ENCODE peak calls at places on chromosomes 13 and 19, in eight cellular contexts. One of them, this sample, is unnamed.
A peak's percentile ranks its signal among the peaks of the same experiment; 100 is the strongest.

GRCh38 chr13:66887088-66887487 is 343.0 kb downstream of the PCDH9 start:
- DNase-seq in HuH-7: no peak
- DNase-seq in activated CD4-positive, CD25-positive, alpha-beta regulatory T cell: no peak
- DNase-seq in HFFc6: no peak
- DNase-seq in frontal cortex: no peak
- DNase-seq in activated naive CD8-positive, alpha-beta T cell treated with anti-CD3 and anti-CD28 coated beads for 36 hours: no peak
- DNase-seq in PC-9: no peak
- DNase-seq in AG04450: peak; percentile 10
- DNase-seq in this sample: peak; percentile 13

GRCh38 chr19:58346961-58347929 is 6.0 kb downstream of the A1BG start:
- DNase-seq in AG04450: no peak
- DNase-seq in activated naive CD8-positive, alpha-beta T cell treated with anti-CD3 and anti-CD28 coated beads for 36 hours: peak; percentile 80
- DNase-seq in frontal cortex: peak; percentile 89
- DNase-seq in HFFc6: peak; percentile 32
- DNase-seq in activated CD4-positive, CD25-positive, alpha-beta regulatory T cell: peak; percentile 32
- DNase-seq in HuH-7: no peak
- DNase-seq in PC-9: no peak
- DNase-seq in this sample: peak; percentile 49

GRCh38 chr13:30520571-30520970 is 54.8 kb upstream of the HMGB1 start:
- DNase-seq in AG04450: peak; percentile 10
- DNase-seq in HuH-7: no peak
- DNase-seq in HFFc6: peak; percentile 80
- DNase-seq in frontal cortex: no peak
- DNase-seq in activated naive CD8-positive, alpha-beta T cell treated with anti-CD3 and anti-CD28 coated beads for 36 hours: no peak
- DNase-seq in activated CD4-positive, CD25-positive, alpha-beta regulatory T cell: no peak
- DNase-seq in PC-9: no peak
- DNase-seq in this sample: no peak

GRCh38 chr13:24203726-24204295 is 43.3 kb downstream of the SPATA13 start:
- DNase-seq in HFFc6: no peak
- DNase-seq in HuH-7: no peak
- DNase-seq in activated naive CD8-positive, alpha-beta T cell treated with anti-CD3 and anti-CD28 coated beads for 36 hours: no peak
- DNase-seq in AG04450: no peak
- DNase-seq in activated CD4-positive, CD25-positive, alpha-beta regulatory T cell: no peak
- DNase-seq in PC-9: no peak
- DNase-seq in frontal cortex: no peak
- DNase-seq in this sample: no peak

GRCh38 chr19:9836021-9836420 is 903 bp downstream of the PIN1 start:
- DNase-seq in HuH-7: no peak
- DNase-seq in frontal cortex: no peak
- DNase-seq in HFFc6: peak; percentile 73
- DNase-seq in PC-9: no peak
- DNase-seq in activated CD4-positive, CD25-positive, alpha-beta regulatory T cell: no peak
- DNase-seq in activated naive CD8-positive, alpha-beta T cell treated with anti-CD3 and anti-CD28 coated beads for 36 hours: no peak
- DNase-seq in AG04450: no peak
- DNase-seq in this sample: peak; percentile 10

GRCh38 chr13:92661406-92661805 is 565.2 kb upstream of the GPC6 start:
- DNase-seq in activated naive CD8-positive, alpha-beta T cell treated with anti-CD3 and anti-CD28 coated beads for 36 hours: no peak
- DNase-seq in PC-9: no peak
- DNase-seq in HFFc6: no peak
- DNase-seq in AG04450: no peak
- DNase-seq in activated CD4-positive, CD25-positive, alpha-beta regulatory T cell: no peak
- DNase-seq in HuH-7: no peak
- DNase-seq in frontal cortex: no peak
- DNase-seq in this sample: no peak

GRCh38 chr13:23848019-23848418 is 41.2 kb downstream of the MIPEP start:
- DNase-seq in HuH-7: no peak
- DNase-seq in PC-9: no peak
- DNase-seq in HFFc6: no peak
- DNase-seq in activated CD4-positive, CD25-positive, alpha-beta regulatory T cell: no peak
- DNase-seq in activated naive CD8-positive, alpha-beta T cell treated with anti-CD3 and anti-CD28 coated beads for 36 hours: no peak
- DNase-seq in frontal cortex: no peak
- DNase-seq in AG04450: no peak
- DNase-seq in this sample: no peak

GRCh38 chr19:6270076-6270745 is 9.6 kb downstream of the MLLT1 start:
- DNase-seq in HFFc6: no peak
- DNase-seq in activated naive CD8-positive, alpha-beta T cell treated with anti-CD3 and anti-CD28 coated beads for 36 hours: no peak
- DNase-seq in AG04450: no peak
- DNase-seq in HuH-7: no peak
- DNase-seq in PC-9: no peak
- DNase-seq in activated CD4-positive, CD25-positive, alpha-beta regulatory T cell: no peak
- DNase-seq in frontal cortex: no peak
- DNase-seq in this sample: no peak

GRCh38 chr19:47573076-47574026 is at the start of gene ZNF541:
- DNase-seq in HuH-7: no peak
- DNase-seq in frontal cortex: peak; percentile 85
- DNase-seq in activated CD4-positive, CD25-positive, alpha-beta regulatory T cell: peak; percentile 60
- DNase-seq in activated naive CD8-positive, alpha-beta T cell treated with anti-CD3 and anti-CD28 coated beads for 36 hours: peak; percentile 74
- DNase-seq in HFFc6: no peak
- DNase-seq in PC-9: no peak
- DNase-seq in AG04450: no peak
- DNase-seq in this sample: no peak

GRCh38 chr19:38735257-38735686 is 9.0 kb downstream of the CAPN12 start:
- DNase-seq in PC-9: peak; percentile 74
- DNase-seq in activated naive CD8-positive, alpha-beta T cell treated with anti-CD3 and anti-CD28 coated beads for 36 hours: peak; percentile 48
- DNase-seq in frontal cortex: no peak
- DNase-seq in HFFc6: no peak
- DNase-seq in activated CD4-positive, CD25-positive, alpha-beta regulatory T cell: no peak
- DNase-seq in AG04450: no peak
- DNase-seq in HuH-7: peak; percentile 77
- DNase-seq in this sample: no peak

GRCh38 chr13:93169980-93170379 is 56.6 kb upstream of the GPC6 start:
- DNase-seq in PC-9: no peak
- DNase-seq in HuH-7: no peak
- DNase-seq in HFFc6: peak; percentile 32
- DNase-seq in frontal cortex: no peak
- DNase-seq in activated naive CD8-positive, alpha-beta T cell treated with anti-CD3 and anti-CD28 coated beads for 36 hours: no peak
- DNase-seq in activated CD4-positive, CD25-positive, alpha-beta regulatory T cell: no peak
- DNase-seq in AG04450: peak; percentile 61
- DNase-seq in this sample: no peak

GRCh38 chr19:10861118-10861651 is 10.2 kb upstream of the CARM1 start:
- DNase-seq in HuH-7: peak; percentile 37
- DNase-seq in frontal cortex: no peak
- DNase-seq in activated CD4-positive, CD25-positive, alpha-beta regulatory T cell: no peak
- DNase-seq in AG04450: no peak
- DNase-seq in HFFc6: no peak
- DNase-seq in activated naive CD8-positive, alpha-beta T cell treated with anti-CD3 and anti-CD28 coated beads for 36 hours: no peak
- DNase-seq in PC-9: peak; percentile 38
- DNase-seq in this sample: no peak

GRCh38 chr13:94345374-94346195 is 133.9 kb downstream of the DCT start:
- DNase-seq in HFFc6: peak; percentile 6
- DNase-seq in activated CD4-positive, CD25-positive, alpha-beta regulatory T cell: no peak
- DNase-seq in frontal cortex: no peak
- DNase-seq in activated naive CD8-positive, alpha-beta T cell treated with anti-CD3 and anti-CD28 coated beads for 36 hours: no peak
- DNase-seq in AG04450: no peak
- DNase-seq in HuH-7: no peak
- DNase-seq in PC-9: no peak
- DNase-seq in this sample: peak; percentile 43

GRCh38 chr13:99197257-99197651 is 3.4 kb upstream of the UBAC2 start:
- DNase-seq in frontal cortex: no peak
- DNase-seq in HFFc6: no peak
- DNase-seq in AG04450: no peak
- DNase-seq in activated CD4-positive, CD25-positive, alpha-beta regulatory T cell: no peak
- DNase-seq in activated naive CD8-positive, alpha-beta T cell treated with anti-CD3 and anti-CD28 coated beads for 36 hours: no peak
- DNase-seq in HuH-7: no peak
- DNase-seq in PC-9: peak; percentile 56
- DNase-seq in this sample: no peak

GRCh38 chr19:41694196-41694595 is 6.1 kb upstream of the CEACAM7 start:
- DNase-seq in activated CD4-positive, CD25-positive, alpha-beta regulatory T cell: no peak
- DNase-seq in HuH-7: no peak
- DNase-seq in AG04450: no peak
- DNase-seq in HFFc6: no peak
- DNase-seq in frontal cortex: no peak
- DNase-seq in activated naive CD8-positive, alpha-beta T cell treated with anti-CD3 and anti-CD28 coated beads for 36 hours: no peak
- DNase-seq in PC-9: no peak
- DNase-seq in this sample: no peak

GRCh38 chr13:71912524-71912923 is 45.5 kb upstream of the DACH1 start:
- DNase-seq in HFFc6: no peak
- DNase-seq in activated naive CD8-positive, alpha-beta T cell treated with anti-CD3 and anti-CD28 coated beads for 36 hours: no peak
- DNase-seq in activated CD4-positive, CD25-positive, alpha-beta regulatory T cell: no peak
- DNase-seq in PC-9: no peak
- DNase-seq in frontal cortex: no peak
- DNase-seq in AG04450: no peak
- DNase-seq in HuH-7: no peak
- DNase-seq in this sample: no peak

GRCh38 chr13:102774210-102774560 is 599 bp upstream of the TEX30 start:
- DNase-seq in activated naive CD8-positive, alpha-beta T cell treated with anti-CD3 and anti-CD28 coated beads for 36 hours: peak; percentile 12
- DNase-seq in HFFc6: no peak
- DNase-seq in HuH-7: peak; percentile 0
- DNase-seq in frontal cortex: peak; percentile 8
- DNase-seq in AG04450: no peak
- DNase-seq in PC-9: no peak
- DNase-seq in activated CD4-positive, CD25-positive, alpha-beta regulatory T cell: peak; percentile 2
- DNase-seq in this sample: no peak

GRCh38 chr19:12648088-12648487 is 18.5 kb downstream of the MAN2B1 start:
- DNase-seq in PC-9: no peak
- DNase-seq in AG04450: no peak
- DNase-seq in activated CD4-positive, CD25-positive, alpha-beta regulatory T cell: no peak
- DNase-seq in HuH-7: no peak
- DNase-seq in frontal cortex: peak; percentile 52
- DNase-seq in activated naive CD8-positive, alpha-beta T cell treated with anti-CD3 and anti-CD28 coated beads for 36 hours: no peak
- DNase-seq in HFFc6: no peak
- DNase-seq in this sample: no peak

GRCh38 chr13:79628463-79628862 is 147.5 kb downstream of the NDFIP2 start:
- DNase-seq in AG04450: no peak
- DNase-seq in activated naive CD8-positive, alpha-beta T cell treated with anti-CD3 and anti-CD28 coated beads for 36 hours: no peak
- DNase-seq in PC-9: no peak
- DNase-seq in HuH-7: no peak
- DNase-seq in activated CD4-positive, CD25-positive, alpha-beta regulatory T cell: no peak
- DNase-seq in HFFc6: no peak
- DNase-seq in frontal cortex: no peak
- DNase-seq in this sample: no peak

GRCh38 chr13:99078014-99078771 is 100.3 kb upstream of the DOCK9 start:
- DNase-seq in activated naive CD8-positive, alpha-beta T cell treated with anti-CD3 and anti-CD28 coated beads for 36 hours: no peak
- DNase-seq in PC-9: no peak
- DNase-seq in HuH-7: no peak
- DNase-seq in frontal cortex: no peak
- DNase-seq in AG04450: no peak
- DNase-seq in HFFc6: no peak
- DNase-seq in activated CD4-positive, CD25-positive, alpha-beta regulatory T cell: no peak
- DNase-seq in this sample: no peak

GRCh38 chr19:23283925-23284324 is 33.7 kb upstream of the ZNF724 start:
- DNase-seq in PC-9: peak; percentile 47
- DNase-seq in activated naive CD8-positive, alpha-beta T cell treated with anti-CD3 and anti-CD28 coated beads for 36 hours: peak; percentile 59
- DNase-seq in HFFc6: peak; percentile 39
- DNase-seq in frontal cortex: peak; percentile 23
- DNase-seq in activated CD4-positive, CD25-positive, alpha-beta regulatory T cell: peak; percentile 17
- DNase-seq in HuH-7: peak; percentile 82
- DNase-seq in AG04450: no peak
- DNase-seq in this sample: peak; percentile 6

GRCh38 chr19:47544476-47544875 is 28.5 kb downstream of the ZNF541 start:
- DNase-seq in activated CD4-positive, CD25-positive, alpha-beta regulatory T cell: no peak
- DNase-seq in frontal cortex: no peak
- DNase-seq in HFFc6: no peak
- DNase-seq in HuH-7: no peak
- DNase-seq in activated naive CD8-positive, alpha-beta T cell treated with anti-CD3 and anti-CD28 coated beads for 36 hours: no peak
- DNase-seq in AG04450: no peak
- DNase-seq in PC-9: no peak
- DNase-seq in this sample: no peak

GRCh38 chr13:51534075-51534817 is 50.0 kb upstream of the WDFY2 start:
- DNase-seq in AG04450: no peak
- DNase-seq in activated naive CD8-positive, alpha-beta T cell treated with anti-CD3 and anti-CD28 coated beads for 36 hours: peak; percentile 39
- DNase-seq in HFFc6: no peak
- DNase-seq in activated CD4-positive, CD25-positive, alpha-beta regulatory T cell: no peak
- DNase-seq in frontal cortex: no peak
- DNase-seq in HuH-7: no peak
- DNase-seq in PC-9: no peak
- DNase-seq in this sample: no peak

GRCh38 chr13:33252103-33252502 is 33.5 kb downstream of the STARD13 start:
- DNase-seq in HFFc6: no peak
- DNase-seq in activated CD4-positive, CD25-positive, alpha-beta regulatory T cell: no peak
- DNase-seq in activated naive CD8-positive, alpha-beta T cell treated with anti-CD3 and anti-CD28 coated beads for 36 hours: no peak
- DNase-seq in PC-9: no peak
- DNase-seq in HuH-7: no peak
- DNase-seq in AG04450: no peak
- DNase-seq in frontal cortex: no peak
- DNase-seq in this sample: no peak

GRCh38 chr19:40251991-40252390 is 25.5 kb upstream of the CCNP start:
- DNase-seq in frontal cortex: no peak
- DNase-seq in activated naive CD8-positive, alpha-beta T cell treated with anti-CD3 and anti-CD28 coated beads for 36 hours: no peak
- DNase-seq in activated CD4-positive, CD25-positive, alpha-beta regulatory T cell: no peak
- DNase-seq in HuH-7: no peak
- DNase-seq in AG04450: no peak
- DNase-seq in HFFc6: no peak
- DNase-seq in PC-9: no peak
- DNase-seq in this sample: no peak

GRCh38 chr13:75749407-75749806 is 113.3 kb downstream of the LMO7 start:
- DNase-seq in HuH-7: no peak
- DNase-seq in PC-9: no peak
- DNase-seq in frontal cortex: no peak
- DNase-seq in HFFc6: no peak
- DNase-seq in activated naive CD8-positive, alpha-beta T cell treated with anti-CD3 and anti-CD28 coated beads for 36 hours: no peak
- DNase-seq in AG04450: no peak
- DNase-seq in activated CD4-positive, CD25-positive, alpha-beta regulatory T cell: no peak
- DNase-seq in this sample: no peak

GRCh38 chr13:112874751-112875300 is 94.2 kb upstream of the MCF2L start:
- DNase-seq in PC-9: no peak
- DNase-seq in AG04450: no peak
- DNase-seq in activated naive CD8-positive, alpha-beta T cell treated with anti-CD3 and anti-CD28 coated beads for 36 hours: no peak
- DNase-seq in HFFc6: no peak
- DNase-seq in HuH-7: no peak
- DNase-seq in activated CD4-positive, CD25-positive, alpha-beta regulatory T cell: no peak
- DNase-seq in frontal cortex: no peak
- DNase-seq in this sample: no peak

GRCh38 chr19:6021878-6022569 is 44.1 kb upstream of the RANBP3 start:
- DNase-seq in AG04450: peak; percentile 21
- DNase-seq in PC-9: peak; percentile 40
- DNase-seq in activated CD4-positive, CD25-positive, alpha-beta regulatory T cell: peak; percentile 53
- DNase-seq in HuH-7: peak; percentile 88
- DNase-seq in HFFc6: peak; percentile 46
- DNase-seq in frontal cortex: peak; percentile 79
- DNase-seq in activated naive CD8-positive, alpha-beta T cell treated with anti-CD3 and anti-CD28 coated beads for 36 hours: peak; percentile 77
- DNase-seq in this sample: peak; percentile 65

GRCh38 chr13:98384739-98385138 is 192.2 kb downstream of the STK24 start:
- DNase-seq in HFFc6: peak; percentile 33
- DNase-seq in HuH-7: no peak
- DNase-seq in AG04450: no peak
- DNase-seq in activated naive CD8-positive, alpha-beta T cell treated with anti-CD3 and anti-CD28 coated beads for 36 hours: no peak
- DNase-seq in activated CD4-positive, CD25-positive, alpha-beta regulatory T cell: no peak
- DNase-seq in frontal cortex: no peak
- DNase-seq in PC-9: no peak
- DNase-seq in this sample: no peak

GRCh38 chr13:114173261-114173660 is 5.8 kb upstream of the CFAP97D2 start:
- DNase-seq in activated naive CD8-positive, alpha-beta T cell treated with anti-CD3 and anti-CD28 coated beads for 36 hours: no peak
- DNase-seq in activated CD4-positive, CD25-positive, alpha-beta regulatory T cell: no peak
- DNase-seq in HuH-7: no peak
- DNase-seq in HFFc6: no peak
- DNase-seq in PC-9: no peak
- DNase-seq in frontal cortex: no peak
- DNase-seq in AG04450: no peak
- DNase-seq in this sample: no peak

GRCh38 chr13:41311607-41312500 is 787 bp downstream of the NAA16 start:
- DNase-seq in activated CD4-positive, CD25-positive, alpha-beta regulatory T cell: no peak
- DNase-seq in HFFc6: peak; percentile 23
- DNase-seq in AG04450: no peak
- DNase-seq in HuH-7: peak; percentile 19
- DNase-seq in frontal cortex: peak; percentile 37
- DNase-seq in activated naive CD8-positive, alpha-beta T cell treated with anti-CD3 and anti-CD28 coated beads for 36 hours: peak; percentile 62
- DNase-seq in PC-9: peak; percentile 23
- DNase-seq in this sample: no peak

GRCh38 chr19:40831502-40832430 is 18.5 kb downstream of the CYP2A6 start:
- DNase-seq in activated CD4-positive, CD25-positive, alpha-beta regulatory T cell: no peak
- DNase-seq in PC-9: peak; percentile 49
- DNase-seq in frontal cortex: no peak
- DNase-seq in HFFc6: peak; percentile 98
- DNase-seq in activated naive CD8-positive, alpha-beta T cell treated with anti-CD3 and anti-CD28 coated beads for 36 hours: no peak
- DNase-seq in HuH-7: peak; percentile 83
- DNase-seq in AG04450: peak; percentile 96
- DNase-seq in this sample: peak; percentile 97

GRCh38 chr19:52277471-52277870 is 8.1 kb downstream of the ZNF766 start:
- DNase-seq in PC-9: no peak
- DNase-seq in frontal cortex: no peak
- DNase-seq in HFFc6: no peak
- DNase-seq in AG04450: no peak
- DNase-seq in activated naive CD8-positive, alpha-beta T cell treated with anti-CD3 and anti-CD28 coated beads for 36 hours: no peak
- DNase-seq in activated CD4-positive, CD25-positive, alpha-beta regulatory T cell: no peak
- DNase-seq in HuH-7: no peak
- DNase-seq in this sample: no peak

GRCh38 chr19:47444388-47444821 is 25.1 kb upstream of the MEIS3 start:
- DNase-seq in frontal cortex: no peak
- DNase-seq in PC-9: no peak
- DNase-seq in activated CD4-positive, CD25-positive, alpha-beta regulatory T cell: no peak
- DNase-seq in activated naive CD8-positive, alpha-beta T cell treated with anti-CD3 and anti-CD28 coated beads for 36 hours: no peak
- DNase-seq in HuH-7: peak; percentile 52
- DNase-seq in HFFc6: no peak
- DNase-seq in AG04450: no peak
- DNase-seq in this sample: no peak

This sample was measured in fibroblast of the conjunctiva.